ENCODE peak calls at places on chromosomes 4 and X, in four cellular contexts. M is GM23338, N is PC-3, F is neural progenitor cell. J is an unnamed sample. For H3F3A, the result is how much of the 10 kb centered on the place peaks cover.

GRCh38 chrX:43557792-43558191 is 98.3 kb upstream of the MAOA start:
- DNase-seq in M (peak), N (peak), F (peak), J (peak)

GRCh38 chr4:41477200-41477910 is 60.6 kb upstream of the LIMCH1 start:
- DNase-seq in M (no peak), N (no peak), F (peak), J (no peak)

GRCh38 chrX:140425712-140426395 is 79.0 kb downstream of the SOX3 start:
- DNase-seq in M (peak), N (no peak), F (no peak), J (no peak)

GRCh38 chr4:167964766-167965373 is 127.5 kb upstream of the ANXA10 start:
- DNase-seq in M (no peak), N (peak), F (no peak), J (no peak)

GRCh38 chr4:114807759-114808404 is 209.3 kb downstream of the UGT8 start:
- DNase-seq in M (peak), N (peak), F (peak), J (peak)

GRCh38 chrX:10769696-10770619 is 149.6 kb upstream of the MID1 start:
- DNase-seq in M (peak), N (no peak), F (peak), J (peak)

GRCh38 chrX:44344194-44344593 is 722 bp upstream of the EFHC2 start:
- DNase-seq in M (peak), N (no peak), F (no peak), J (no peak)

GRCh38 chr4:11428701-11429571 is at the start of gene HS3ST1:
- DNase-seq in M (peak), N (peak), F (peak), J (peak)

GRCh38 chr4:68267433-68267944 is 22.0 kb upstream of the TMPRSS11B start:
- DNase-seq in M (no peak), N (peak), F (no peak), J (peak)

GRCh38 chr4:150828159-150828558 is 186.9 kb downstream of the LRBA start:
- DNase-seq in M (no peak), N (no peak), F (no peak), J (no peak)

GRCh38 chrX:140712413-140713173 is 3.0 kb downstream of the LINC00632 start:
- DNase-seq in M (peak), N (peak), F (peak), J (peak)

GRCh38 chr4:78592104-78592783 is 40.7 kb downstream of the ANXA3 start:
- DNase-seq in M (peak), N (peak), F (peak), J (peak)

GRCh38 chr4:1903035-1903434 is 31.8 kb downstream of the NSD2 start:
- DNase-seq in M (no peak), N (no peak), F (no peak), J (no peak)

GRCh38 chr4:4782969-4783368 is 76.5 kb upstream of the MSX1 start:
- DNase-seq in M (no peak), N (peak), F (no peak), J (peak)

GRCh38 chr4:86174496-86174895 is 185.4 kb downstream of the MAPK10 start:
- DNase-seq in M (no peak), N (peak), F (no peak), J (no peak)

GRCh38 chr4:186920486-186920885 is 196.8 kb upstream of the FAT1 start:
- DNase-seq in M (no peak), N (no peak), F (no peak), J (peak)

GRCh38 chr4:687975-688694 is 816 bp downstream of the SLC49A3 start:
- DNase-seq in M (peak), N (peak), F (no peak), J (no peak)

GRCh38 chrX:9885150-9885549 is 82.0 kb upstream of the CLDN34 start:
- DNase-seq in M (peak), N (peak), F (peak), J (peak)

GRCh38 chrX:23845316-23845932 is 62.3 kb downstream of the APOO start:
- DNase-seq in M (no peak), N (no peak), F (no peak), J (no peak)

GRCh38 chrX:5051831-5052491 is 1176.7 kb downstream of the NLGN4X start:
- DNase-seq in M (no peak), N (peak), F (no peak), J (no peak)

GRCh38 chr4:78622253-78622979 is 70.8 kb downstream of the ANXA3 start:
- DNase-seq in M (no peak), N (peak), F (no peak), J (peak)

GRCh38 chr4:169311643-169312365 is 41.0 kb upstream of the SH3RF1 start:
- DNase-seq in M (peak), N (peak), F (peak), J (peak)

GRCh38 chr4:185307136-185307950 is 88.4 kb downstream of the LRP2BP start:
- DNase-seq in M (peak), N (peak), F (peak), J (no peak)

GRCh38 chrX:8960809-8961413 is 73.0 kb downstream of the FAM9B start:
- DNase-seq in M (peak), N (no peak), F (peak), J (peak)

GRCh38 chr4:48949518-48950207 is 36.4 kb upstream of the CWH43 start:
- DNase-seq in M (no peak), N (peak), F (no peak), J (peak)

GRCh38 chrX:42680651-42681050 is 97.3 kb downstream of the PPP1R2C start:
- DNase-seq in M (peak), N (no peak), F (peak), J (no peak)

GRCh38 chr4:76562161-76562560 is 127.1 kb downstream of the SHROOM3 start:
- DNase-seq in M (no peak), N (peak), F (no peak), J (peak)

DNA sequence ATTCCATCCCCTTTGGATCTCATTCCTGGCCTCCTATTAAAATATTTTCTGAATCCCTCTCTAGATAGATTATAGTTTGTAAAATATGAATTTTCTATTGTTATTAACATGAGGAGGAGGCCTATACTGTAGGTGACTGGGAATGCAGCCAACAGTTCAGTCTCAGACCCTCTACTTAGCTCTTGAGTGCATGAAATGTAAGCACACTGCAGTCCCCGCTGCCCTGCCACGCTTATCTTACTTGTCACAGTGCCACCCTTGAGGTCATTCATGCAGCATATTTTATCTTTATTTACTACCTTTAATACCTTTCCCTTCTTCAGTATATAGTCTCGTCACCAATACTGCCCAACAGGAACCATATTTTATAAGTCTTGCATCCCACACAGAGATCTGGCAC is 151.0 kb downstream of the CAMK2D start:
- DNase-seq in M (no peak), N (no peak), F (no peak), J (no peak)
- H3F3A ChIP-seq in M (under half), N (under half), F (under half), J (under half)

GRCh38 chr4:39044364-39044946 is 12.2 kb upstream of the TMEM156 start:
- DNase-seq in M (peak), N (peak), F (peak), J (peak)
- TF ChIP-seq EZH2 in M (no peak), N (no peak), F (no peak), J (no peak)

GRCh38 chrX:68550193-68550592 is 51.3 kb downstream of the YIPF6 start:
- DNase-seq in M (no peak), N (no peak), F (no peak), J (no peak)

DNA sequence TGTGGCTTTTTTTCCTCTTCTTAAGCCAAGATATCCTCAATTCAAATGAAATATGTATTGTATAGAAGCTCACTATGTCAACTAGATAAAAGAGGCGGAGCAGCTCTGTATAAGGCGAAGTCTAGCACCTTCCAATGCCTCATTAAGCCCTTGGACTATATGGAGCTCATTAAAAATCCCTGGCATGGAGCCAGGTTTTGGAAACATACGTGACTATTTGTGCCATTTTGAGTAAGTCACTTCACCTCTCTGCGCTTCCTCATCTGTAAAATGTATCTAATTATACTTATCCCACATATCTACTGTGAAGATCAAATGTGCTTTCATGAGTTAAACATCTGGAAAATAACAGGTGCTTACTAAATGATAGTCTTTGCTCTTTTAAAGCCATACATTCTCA is 57.2 kb downstream of the YIPF6 start:
- DNase-seq in M (no peak), N (no peak), F (no peak), J (no peak)
- H3F3A ChIP-seq in M (under half), N (under half), F (under half), J (under half)

GRCh38 chr4:3463556-3464348 is 646 bp downstream of the DOK7 start:
- DNase-seq in M (no peak), N (no peak), F (no peak), J (no peak)
- TF ChIP-seq EZH2 in M (no peak), N (no peak), F (no peak), J (no peak)

J was measured in GM23248.